ENCODE peak calls at places on chromosomes 13 and 19, in four cellular contexts. Y is GM12878, F is K562, X is HepG2. U is an unnamed sample.

GRCh38 chr19:5407356-5407755 is 47.9 kb upstream of the ZNRF4 start:
- DNase-seq in Y (no peak), F (peak), X (peak), U (no peak)

GRCh38 chr19:15296353-15296752 is 36.0 kb downstream of the BRD4 start:
- DNase-seq in Y (no peak), F (no peak), X (no peak), U (no peak)

GRCh38 chr13:30338952-30339351 is 31.6 kb upstream of the KATNAL1 start:
- DNase-seq in Y (no peak), F (no peak), X (no peak), U (no peak)

GRCh38 chr19:4657835-4658234 is 12.3 kb downstream of the MYDGF start:
- DNase-seq in Y (no peak), F (no peak), X (no peak), U (no peak)

GRCh38 chr19:41893899-41894298 is 10.9 kb downstream of the ARHGEF1 start:
- DNase-seq in Y (no peak), F (no peak), X (peak), U (no peak)

GRCh38 chr13:80180745-80181144 is 160.2 kb downstream of the SPRY2 start:
- DNase-seq in Y (no peak), F (no peak), X (no peak), U (no peak)

GRCh38 chr13:87669379-87669978 is 1.7 kb upstream of the SLITRK5 start:
- DNase-seq in Y (no peak), F (no peak), X (peak), U (no peak)

GRCh38 chr13:108728370-108728769 is 99.0 kb downstream of the MYO16 start:
- DNase-seq in Y (no peak), F (no peak), X (peak), U (peak)

GRCh38 chr13:108947551-108948030 is 318.2 kb downstream of the MYO16 start:
- DNase-seq in Y (no peak), F (no peak), X (no peak), U (no peak)

GRCh38 chr13:110390572-110390971 is 83.5 kb downstream of the COL4A2 start:
- DNase-seq in Y (no peak), F (no peak), X (no peak), U (no peak)

GRCh38 chr13:110393761-110394160 is 86.7 kb downstream of the COL4A2 start:
- DNase-seq in Y (no peak), F (no peak), X (no peak), U (no peak)

GRCh38 chr13:110391273-110391672 is 84.2 kb downstream of the COL4A2 start:
- DNase-seq in Y (no peak), F (no peak), X (no peak), U (no peak)

GRCh38 chr13:110394371-110394841 is 87.3 kb downstream of the COL4A2 start:
- DNase-seq in Y (no peak), F (no peak), X (no peak), U (no peak)

GRCh38 chr13:110392510-110393233 is 85.6 kb downstream of the COL4A2 start:
- DNase-seq in Y (no peak), F (no peak), X (no peak), U (no peak)
- TF ChIP-seq TCF7 in Y (no peak), F (no peak), X (no peak), U (no peak)

GRCh38 chr19:12484011-12484370 is 625 bp downstream of the ZNF709 start:
- DNase-seq in Y (no peak), F (no peak), X (no peak), U (no peak)
- TF ChIP-seq TCF7 in Y (no peak), F (no peak), X (no peak), U (no peak)

GRCh38 chr19:13052447-13053232 is 50.0 kb downstream of the LYL1 start:
- DNase-seq in Y (no peak), F (no peak), X (no peak), U (no peak)

GRCh38 chr19:13054605-13055212 is 47.9 kb downstream of the LYL1 start:
- DNase-seq in Y (no peak), F (no peak), X (no peak), U (no peak)

GRCh38 chr19:13053238-13053637 is 49.4 kb downstream of the LYL1 start:
- DNase-seq in Y (no peak), F (no peak), X (no peak), U (no peak)

GRCh38 chr19:13055213-13056051 is 47.2 kb downstream of the LYL1 start:
- DNase-seq in Y (no peak), F (no peak), X (no peak), U (peak)

DNA sequence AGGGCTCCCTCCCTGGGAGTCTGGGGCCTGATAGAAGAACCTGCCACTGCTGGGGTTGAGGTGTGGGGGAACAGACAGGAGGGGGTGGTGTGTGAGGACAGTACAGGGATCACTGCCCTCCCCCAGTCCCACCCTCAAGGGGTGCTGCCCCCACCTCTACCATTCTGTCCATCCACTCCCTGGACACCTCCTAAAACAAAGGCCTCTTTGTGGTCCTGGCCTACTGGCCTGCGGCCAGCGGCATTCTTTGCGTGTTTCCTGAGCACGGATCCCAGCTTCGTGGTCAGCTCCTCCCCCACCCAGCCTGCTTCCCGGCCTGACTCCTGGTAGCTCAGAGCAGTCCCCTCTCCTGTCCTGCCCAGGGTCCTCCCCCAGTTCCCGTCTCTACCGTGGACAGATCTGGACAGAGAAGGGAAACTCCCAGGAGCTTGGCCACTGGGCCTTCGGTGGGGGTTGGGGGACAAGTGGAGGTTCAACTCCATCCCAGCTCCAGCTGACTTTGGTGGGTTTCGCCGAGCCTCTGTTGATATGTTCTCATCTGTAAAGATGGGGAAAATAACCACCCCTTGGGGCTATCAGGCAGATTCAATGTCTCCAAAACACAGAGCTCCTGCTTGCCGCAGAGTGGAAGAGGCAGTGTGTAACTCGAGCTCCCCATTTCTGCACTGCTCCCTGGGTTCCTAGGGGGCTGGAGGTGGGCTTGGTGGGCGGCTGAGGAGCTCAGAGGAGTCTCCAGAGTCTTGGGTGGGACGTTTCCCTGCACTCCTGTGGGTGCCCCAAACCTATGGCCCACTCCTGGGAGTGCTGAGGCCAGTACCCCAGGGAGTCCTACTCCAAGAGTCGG is 48.7 kb downstream of the LYL1 start:
- DNase-seq in Y (no peak), F (no peak), X (peak), U (peak)
- TF ChIP-seq TCF7 in Y (no peak), F (no peak), X (peak), U (no peak)

DNA sequence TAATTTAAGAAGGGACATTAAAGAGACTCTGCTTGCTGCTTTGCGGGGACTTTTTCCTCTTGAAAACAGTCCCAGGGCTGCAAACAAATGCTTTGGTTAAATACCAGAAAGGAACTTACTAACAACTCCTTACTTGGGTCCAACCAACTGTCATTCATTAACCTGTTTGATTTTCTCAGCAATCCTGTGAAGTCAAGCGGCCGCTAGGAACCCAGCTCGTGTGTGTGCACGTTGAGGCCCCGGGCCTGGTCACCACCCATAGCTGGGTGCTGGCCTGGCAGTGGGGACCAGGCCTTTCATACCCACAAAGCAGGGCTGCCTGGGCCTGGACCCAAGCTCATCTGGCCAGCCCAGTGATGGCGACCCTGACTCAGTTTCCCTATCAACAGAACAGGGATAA is 50.7 kb downstream of the C1QTNF9 start:
- DNase-seq in Y (no peak), F (no peak), X (no peak), U (no peak)
- TF ChIP-seq TCF7 in Y (no peak), F (no peak), X (no peak), U (no peak)

DNA sequence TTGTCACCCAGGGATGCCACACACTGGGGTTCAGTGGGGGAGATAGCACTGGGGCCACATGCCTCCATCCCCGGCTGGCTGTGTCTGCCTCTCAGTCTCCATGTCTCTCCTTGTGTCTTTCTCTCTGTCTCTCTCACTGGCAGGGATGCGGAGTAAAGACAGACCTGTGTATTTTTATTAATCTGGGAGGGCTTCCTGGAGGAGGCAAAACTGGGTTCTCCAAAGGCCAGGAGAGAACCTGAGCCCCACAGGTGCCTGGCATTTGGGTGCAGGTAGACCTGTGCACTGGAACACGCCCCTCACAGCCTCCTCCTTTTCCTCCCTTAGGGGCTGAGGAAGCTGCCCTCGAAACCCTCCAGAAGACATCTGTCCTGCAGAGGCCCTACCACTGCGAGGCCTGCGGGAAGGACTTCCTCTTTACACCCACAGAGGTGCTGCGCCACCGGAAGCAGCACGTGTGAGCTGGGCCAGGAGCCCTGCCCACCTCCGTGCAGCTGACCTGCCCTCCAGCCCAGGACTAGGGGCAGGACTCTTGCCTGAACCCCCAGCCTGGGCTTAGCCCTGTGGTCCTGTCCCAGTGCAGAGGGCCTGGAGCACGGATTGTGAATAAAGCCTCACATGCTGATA is 32.7 kb downstream of the DHX34 start:
- DNase-seq in Y (no peak), F (no peak), X (no peak), U (no peak)
- TF ChIP-seq TCF7 in Y (no peak), F (no peak), X (no peak), U (no peak)

GRCh38 chr13:24277721-24278120 is 31.7 kb upstream of the C1QTNF9 start:
- DNase-seq in Y (no peak), F (no peak), X (no peak), U (no peak)
- TF ChIP-seq TCF7 in Y (no peak), F (no peak), X (no peak), U (no peak)